ENCODE peak calls at places on chromosomes 12 and 14, in six cellular contexts. S, B, I, W, A and J are unnamed samples.

GRCh38 chr14:81673930-81674329 is 140.3 kb upstream of the SEL1L start:
- DNase-seq in S (no peak), B (no peak), I (no peak), W (peak), A (no peak), J (no peak)

GRCh38 chr12:121513464-121514183 is 67.2 kb downstream of the KDM2B start:
- DNase-seq in S (no peak), B (no peak), I (peak), W (no peak), A (peak), J (no peak)

GRCh38 chr14:70995671-70996070 is 88.4 kb downstream of the PCNX1 start:
- DNase-seq in S (peak), B (no peak), I (peak), W (no peak), A (peak), J (no peak)

GRCh38 chr12:13275366-13275765 is 78.8 kb downstream of the EMP1 start:
- DNase-seq in S (no peak), B (no peak), I (no peak), W (no peak), A (no peak), J (no peak)

GRCh38 chr12:93134175-93134574 is 205.1 kb upstream of the EEA1 start:
- DNase-seq in S (no peak), B (no peak), I (no peak), W (no peak), A (no peak), J (no peak)

GRCh38 chr12:90922068-90922743 is 32.8 kb downstream of the CCER1 start:
- DNase-seq in S (peak), B (no peak), I (no peak), W (no peak), A (no peak), J (peak)

GRCh38 chr12:131829795-131830334 is 1.7 kb downstream of the MMP17 start:
- DNase-seq in S (no peak), B (no peak), I (no peak), W (no peak), A (no peak), J (no peak)

GRCh38 chr12:56581418-56582145 is 48.5 kb downstream of the BAZ2A start:
- DNase-seq in S (no peak), B (peak), I (no peak), W (no peak), A (no peak), J (no peak)

GRCh38 chr14:81286574-81287370 is 66.0 kb upstream of the GTF2A1 start:
- DNase-seq in S (no peak), B (no peak), I (no peak), W (peak), A (no peak), J (no peak)

GRCh38 chr12:107917912-107918800 is 143.7 kb downstream of the ASCL4 start:
- DNase-seq in S (peak), B (no peak), I (peak), W (no peak), A (peak), J (peak)

GRCh38 chr12:5309654-5310053 is 122.3 kb upstream of the NTF3 start:
- DNase-seq in S (no peak), B (no peak), I (no peak), W (no peak), A (no peak), J (peak)

GRCh38 chr12:109115758-109116610 is at the start of gene ACACB:
- DNase-seq in S (no peak), B (no peak), I (no peak), W (peak), A (no peak), J (no peak)

GRCh38 chr14:70836946-70837345 is 27.6 kb upstream of the MAP3K9 start:
- DNase-seq in S (no peak), B (no peak), I (no peak), W (no peak), A (no peak), J (no peak)

GRCh38 chr14:77303417-77304156 is 17.1 kb downstream of the POMT2 start:
- DNase-seq in S (peak), B (peak), I (peak), W (peak), A (peak), J (peak)

GRCh38 chr12:95358111-95359083 is 115.6 kb upstream of the METAP2 start:
- DNase-seq in S (no peak), B (no peak), I (no peak), W (no peak), A (no peak), J (peak)

GRCh38 chr12:75889214-75889613 is 142.4 kb downstream of the PHLDA1 start:
- DNase-seq in S (no peak), B (no peak), I (peak), W (no peak), A (no peak), J (no peak)

GRCh38 chr12:91327889-91328288 is 145.3 kb upstream of the DCN start:
- DNase-seq in S (peak), B (no peak), I (no peak), W (no peak), A (no peak), J (peak)

GRCh38 chr14:55752580-55753365 is 172.8 kb downstream of the KTN1 start:
- DNase-seq in S (peak), B (no peak), I (peak), W (no peak), A (peak), J (peak)

GRCh38 chr12:31922341-31923062 is 36.7 kb upstream of the RESF1 start:
- DNase-seq in S (no peak), B (no peak), I (peak), W (peak), A (no peak), J (peak)

GRCh38 chr14:103716091-103716801 is 636 bp downstream of the ZFYVE21 start:
- DNase-seq in S (peak), B (no peak), I (peak), W (peak), A (peak), J (peak)

GRCh38 chr12:118773956-118774723 is 207.2 kb upstream of the SRRM4 start:
- DNase-seq in S (no peak), B (no peak), I (no peak), W (no peak), A (no peak), J (no peak)

GRCh38 chr14:84465890-84466289 is 1064.1 kb upstream of the FLRT2 start:
- DNase-seq in S (no peak), B (no peak), I (no peak), W (no peak), A (no peak), J (no peak)

GRCh38 chr14:61280526-61281185 is 482 bp downstream of the TMEM30B start:
- DNase-seq in S (peak), B (peak), I (peak), W (no peak), A (peak), J (peak)

GRCh38 chr14:105388976-105389375 is 9.4 kb upstream of the TEX22 start:
- DNase-seq in S (no peak), B (no peak), I (no peak), W (no peak), A (no peak), J (no peak)

GRCh38 chr12:6821674-6822433 is at the start of gene GPR162:
- DNase-seq in S (peak), B (no peak), I (no peak), W (no peak), A (peak), J (peak)

GRCh38 chr12:57842342-57843294 is 3.9 kb downstream of the CTDSP2 start:
- DNase-seq in S (no peak), B (no peak), I (no peak), W (no peak), A (no peak), J (no peak)

GRCh38 chr14:105765893-105766614 is 239.7 kb downstream of the TMEM121 start:
- DNase-seq in S (no peak), B (no peak), I (no peak), W (no peak), A (no peak), J (no peak)

GRCh38 chr12:128116537-128116936 is 150.4 kb upstream of the TMEM132C start:
- DNase-seq in S (no peak), B (no peak), I (no peak), W (no peak), A (no peak), J (no peak)

GRCh38 chr12:75870878-75871277 is 160.7 kb downstream of the PHLDA1 start:
- DNase-seq in S (no peak), B (no peak), I (no peak), W (no peak), A (no peak), J (peak)